ENCODE peak calls at places on chromosomes 11 and 22, in four cellular contexts. S, K, A and Y are unnamed samples.

GRCh38 chr11:95577716-95578460 is 211.7 kb downstream of the FAM76B start:
- DNase-seq in S (peak), K (peak), A (peak), Y (peak)

GRCh38 chr11:11843233-11843632 is 1.5 kb downstream of the USP47 start:
- DNase-seq in S (peak), K (peak), A (peak), Y (no peak)

GRCh38 chr11:64894070-64894811 is 15.8 kb upstream of the EHD1 start:
- DNase-seq in S (peak), K (peak), A (no peak), Y (no peak)

GRCh38 chr11:22792497-22792896 is 37.1 kb downstream of the SVIP start:
- DNase-seq in S (peak), K (peak), A (peak), Y (no peak)

GRCh38 chr11:102110761-102111010 is 439 bp downstream of the YAP1 start:
- DNase-seq in S (no peak), K (no peak), A (no peak), Y (no peak)

GRCh38 chr11:122633219-122633829 is 22.2 kb upstream of the UBASH3B start:
- DNase-seq in S (peak), K (peak), A (no peak), Y (no peak)

GRCh38 chr11:26858098-26858497 is 135.8 kb upstream of the FIBIN start:
- DNase-seq in S (no peak), K (no peak), A (no peak), Y (no peak)

GRCh38 chr22:36185828-36186624 is 15.6 kb downstream of the APOL4 start:
- DNase-seq in S (no peak), K (no peak), A (no peak), Y (no peak)

GRCh38 chr22:46803936-46804335 is 41.5 kb downstream of the TBC1D22A start:
- DNase-seq in S (no peak), K (no peak), A (no peak), Y (no peak)

GRCh38 chr11:64535811-64536210 is 55.2 kb upstream of the SLC22A12 start:
- DNase-seq in S (no peak), K (no peak), A (no peak), Y (no peak)

GRCh38 chr11:23555085-23555484 is 694.8 kb upstream of the CCDC179 start:
- DNase-seq in S (peak), K (peak), A (no peak), Y (peak)

GRCh38 chr11:107706531-107706930 is 5.3 kb downstream of the SLN start:
- DNase-seq in S (peak), K (no peak), A (no peak), Y (no peak)

GRCh38 chr22:38941488-38941987 is 15.9 kb upstream of the APOBEC3A start:
- DNase-seq in S (no peak), K (no peak), A (no peak), Y (no peak)

DNA sequence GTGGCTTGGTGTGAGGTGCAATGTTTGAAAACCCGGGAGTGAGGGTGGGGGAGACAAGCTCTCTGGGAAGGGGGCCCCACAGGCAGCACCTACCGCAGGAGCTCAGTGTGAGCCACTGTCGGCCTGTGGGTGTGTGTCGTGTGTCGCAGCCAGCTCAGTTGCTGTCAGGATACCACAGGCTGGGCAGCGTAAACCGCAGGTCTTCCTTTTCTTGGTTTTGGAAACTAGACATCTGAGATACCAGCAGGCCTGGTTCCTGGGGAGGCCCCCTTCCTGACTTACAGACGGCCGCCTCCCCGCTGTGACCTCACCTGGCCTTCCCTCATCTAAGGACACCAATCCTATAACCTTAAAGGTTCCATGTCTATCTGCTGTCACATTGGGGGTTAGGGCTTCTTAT is 19.4 kb downstream of the IRF7 start:
- DNase-seq in S (no peak), K (no peak), A (no peak), Y (no peak)
- H3K4me3 ChIP-seq in S (no peak), K (no peak), A (no peak), Y (no peak)

GRCh38 chr11:71086687-71087258 is 165.6 kb downstream of the SHANK2 start:
- DNase-seq in S (peak), K (peak), A (no peak), Y (no peak)
- TF ChIP-seq CTCF in S (peak), K (peak), A (peak), Y (peak)

DNA sequence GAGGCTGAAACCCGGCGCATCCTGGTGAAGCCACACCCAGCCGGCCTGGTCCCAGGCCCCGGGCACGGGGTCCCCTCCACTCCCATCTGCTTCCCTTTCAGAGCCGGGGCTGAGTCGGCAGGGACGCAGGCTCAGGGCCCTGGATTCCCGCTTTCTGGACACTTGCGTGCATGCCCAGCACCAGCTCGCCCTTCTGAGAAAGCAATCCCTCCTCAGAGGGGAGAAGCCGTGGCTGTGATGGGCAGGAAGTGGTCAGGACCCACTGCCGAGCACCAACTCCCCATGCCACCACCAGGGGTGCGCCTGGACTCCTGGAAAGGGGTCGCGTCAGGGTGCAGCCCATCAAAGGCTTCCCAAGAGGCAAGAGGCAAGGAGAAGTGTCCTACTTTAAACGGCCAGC is 15.1 kb downstream of the CDKN1C start:
- DNase-seq in S (no peak), K (no peak), A (no peak), Y (no peak)
- H3K4me3 ChIP-seq in S (no peak), K (no peak), A (no peak), Y (no peak)

GRCh38 chr11:73330569-73331093 is 22.6 kb downstream of the ARHGEF17 start:
- DNase-seq in S (peak), K (peak), A (no peak), Y (no peak)
- TF ChIP-seq CTCF in S (peak), K (peak), A (peak), Y (peak)

GRCh38 chr11:62974848-62975522 is 9.8 kb downstream of the SLC22A6 start:
- DNase-seq in S (peak), K (no peak), A (no peak), Y (peak)
- H3K4me3 ChIP-seq in S (no peak), K (no peak), A (no peak), Y (no peak)

GRCh38 chr22:30424471-30425326 is 869 bp upstream of the MTFP1 start:
- DNase-seq in S (peak), K (peak), A (no peak), Y (no peak)
- TF ChIP-seq CTCF in S (no peak), K (peak), A (peak), Y (no peak)

GRCh38 chr22:49480896-49481650 is 346.6 kb downstream of the BRD1 start:
- DNase-seq in S (no peak), K (no peak), A (no peak), Y (no peak)
- H3K4me3 ChIP-seq in S (no peak), K (no peak), A (no peak), Y (no peak)

DNA sequence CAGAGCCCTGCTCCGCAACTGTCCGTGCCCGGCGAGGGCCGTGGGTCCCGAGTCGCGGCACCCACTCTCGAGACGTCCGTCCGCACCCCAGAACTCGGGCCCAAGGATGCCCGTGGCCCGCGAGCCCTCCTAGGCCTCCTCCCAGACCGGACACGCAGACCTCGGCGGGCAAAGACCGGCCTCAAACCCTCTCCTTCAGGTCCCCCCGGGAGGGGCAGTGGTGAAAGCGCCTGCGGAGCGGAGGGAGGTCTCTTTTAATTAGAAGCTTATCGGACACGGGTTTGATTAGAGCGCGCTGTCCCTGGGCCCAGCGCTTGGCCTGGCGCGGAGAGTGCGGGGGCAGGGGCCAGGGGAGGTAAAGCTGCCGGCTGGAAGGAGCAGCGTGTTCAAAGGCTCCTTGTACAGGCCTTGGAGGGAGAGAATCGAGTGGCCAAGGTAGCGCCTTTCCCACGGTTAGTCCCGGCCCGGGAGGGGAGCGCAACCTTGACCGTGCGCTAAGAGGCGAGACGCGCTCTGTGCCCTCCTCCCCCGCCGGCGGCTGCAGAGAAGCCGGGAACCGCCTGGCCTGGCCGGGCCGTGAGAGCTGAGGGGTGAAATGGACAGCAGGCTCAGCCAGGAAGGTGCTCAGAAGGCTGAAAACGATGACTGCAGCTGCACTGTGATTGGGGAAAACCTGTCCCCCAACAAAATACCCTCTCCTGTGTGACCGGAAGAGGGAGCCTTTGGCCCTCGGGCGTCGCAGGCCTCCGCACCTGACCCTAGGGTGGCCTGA is 4.6 kb downstream of the WT1 start:
- DNase-seq in S (peak), K (no peak), A (no peak), Y (no peak)
- TF ChIP-seq CTCF in S (peak), K (peak), A (peak), Y (peak)

GRCh38 chr11:3857628-3858027 is 2.2 kb downstream of the STIM1 start:
- DNase-seq in S (no peak), K (no peak), A (no peak), Y (no peak)

GRCh38 chr11:3856856-3857553 is 1.5 kb downstream of the STIM1 start:
- DNase-seq in S (no peak), K (no peak), A (no peak), Y (no peak)

GRCh38 chr11:3860360-3860759 is 4.9 kb downstream of the STIM1 start:
- DNase-seq in S (no peak), K (no peak), A (no peak), Y (no peak)

GRCh38 chr11:3861698-3862097 is 6.2 kb downstream of the STIM1 start:
- DNase-seq in S (peak), K (no peak), A (no peak), Y (no peak)

GRCh38 chr11:3859373-3859881 is 4.0 kb downstream of the STIM1 start:
- DNase-seq in S (no peak), K (no peak), A (no peak), Y (no peak)
- H3K4me3 ChIP-seq in S (no peak), K (no peak), A (no peak), Y (no peak)